ENCODE peak calls at places on chromosomes 1 and 21, in five cellular contexts. One of them, this sample, is unnamed.

GRCh38 chr21:33981341-33982101 is 65.9 kb upstream of the ATP5PO start:
- DNase-seq in DND-41: no peak
- DNase-seq in fibroblast of lung: no peak
- DNase-seq in HepG2: no peak
- DNase-seq in MM.1S: no peak
- DNase-seq in this sample: no peak

GRCh38 chr1:58895559-58896135 is 111.8 kb upstream of the JUN start:
- DNase-seq in HepG2: no peak
- DNase-seq in MM.1S: no peak
- DNase-seq in DND-41: no peak
- DNase-seq in fibroblast of lung: no peak
- DNase-seq in this sample: peak

GRCh38 chr21:29382029-29382654 is 83.4 kb downstream of the BACH1 start:
- DNase-seq in DND-41: no peak
- DNase-seq in HepG2: peak
- DNase-seq in fibroblast of lung: peak
- DNase-seq in MM.1S: no peak
- DNase-seq in this sample: no peak

GRCh38 chr1:206608108-206608698 is 4.1 kb downstream of the EIF2D start:
- DNase-seq in DND-41: peak
- DNase-seq in HepG2: peak
- DNase-seq in fibroblast of lung: peak
- DNase-seq in MM.1S: peak
- DNase-seq in this sample: peak

GRCh38 chr1:26582836-26583460 is 53.4 kb downstream of the RPS6KA1 start:
- DNase-seq in fibroblast of lung: peak
- DNase-seq in DND-41: no peak
- DNase-seq in HepG2: no peak
- DNase-seq in MM.1S: no peak
- DNase-seq in this sample: no peak

GRCh38 chr1:119987112-119987511 is 82.3 kb downstream of the NOTCH2 start:
- DNase-seq in DND-41: no peak
- DNase-seq in HepG2: no peak
- DNase-seq in MM.1S: no peak
- DNase-seq in fibroblast of lung: peak
- DNase-seq in this sample: no peak

GRCh38 chr1:37096523-37096922 is 62.2 kb upstream of the GRIK3 start:
- DNase-seq in HepG2: peak
- DNase-seq in MM.1S: no peak
- DNase-seq in fibroblast of lung: no peak
- DNase-seq in DND-41: peak
- DNase-seq in this sample: no peak

GRCh38 chr1:232038704-232039103 is 412.1 kb downstream of the DISC1 start:
- DNase-seq in fibroblast of lung: no peak
- DNase-seq in DND-41: no peak
- DNase-seq in MM.1S: no peak
- DNase-seq in HepG2: no peak
- DNase-seq in this sample: no peak

GRCh38 chr1:70093250-70093975 is 112.0 kb downstream of the LRRC40 start:
- DNase-seq in MM.1S: no peak
- DNase-seq in fibroblast of lung: no peak
- DNase-seq in HepG2: no peak
- DNase-seq in DND-41: no peak
- DNase-seq in this sample: no peak

GRCh38 chr1:179743679-179744400 is 749 bp downstream of the FAM163A start:
- DNase-seq in MM.1S: no peak
- DNase-seq in HepG2: no peak
- DNase-seq in DND-41: no peak
- DNase-seq in fibroblast of lung: no peak
- DNase-seq in this sample: no peak

GRCh38 chr1:243273945-243274344 is 18.1 kb downstream of the SDCCAG8 start:
- DNase-seq in HepG2: no peak
- DNase-seq in DND-41: no peak
- DNase-seq in MM.1S: no peak
- DNase-seq in fibroblast of lung: no peak
- DNase-seq in this sample: no peak

GRCh38 chr1:243268751-243269460 is 13.1 kb downstream of the SDCCAG8 start:
- DNase-seq in fibroblast of lung: no peak
- DNase-seq in DND-41: no peak
- DNase-seq in MM.1S: no peak
- DNase-seq in HepG2: no peak
- DNase-seq in this sample: no peak

GRCh38 chr1:243270097-243270864 is 14.4 kb downstream of the SDCCAG8 start:
- DNase-seq in HepG2: no peak
- DNase-seq in MM.1S: no peak
- DNase-seq in fibroblast of lung: no peak
- DNase-seq in DND-41: no peak
- DNase-seq in this sample: no peak

GRCh38 chr1:243269461-243269801 is 13.6 kb downstream of the SDCCAG8 start:
- DNase-seq in fibroblast of lung: no peak
- DNase-seq in HepG2: no peak
- DNase-seq in DND-41: no peak
- DNase-seq in MM.1S: no peak
- DNase-seq in this sample: no peak

DNA sequence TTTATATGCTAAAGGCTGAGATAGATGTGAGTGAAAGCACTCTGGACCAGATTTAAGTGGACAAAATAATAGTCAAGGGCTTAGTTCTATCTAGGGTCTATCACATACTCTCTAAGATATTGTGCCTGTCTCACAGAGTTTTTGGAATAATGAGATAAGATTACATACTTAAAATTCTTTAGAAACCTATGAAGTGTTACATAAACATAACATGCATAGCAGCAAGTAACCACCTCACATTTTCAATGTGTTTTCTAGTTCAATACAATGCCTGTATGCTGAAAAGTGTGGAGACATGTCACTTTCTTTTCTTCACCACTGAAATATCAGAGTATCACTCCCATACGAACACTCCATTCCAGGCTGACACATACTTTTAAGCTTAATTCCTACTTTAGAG is 16.1 kb downstream of the SDCCAG8 start:
- DNase-seq in MM.1S: no peak
- DNase-seq in HepG2: no peak
- DNase-seq in DND-41: no peak
- DNase-seq in fibroblast of lung: no peak
- DNase-seq in this sample: no peak
- H3K4me3 ChIP-seq in MM.1S: no peak
- H3K4me3 ChIP-seq in HepG2: no peak
- H3K4me3 ChIP-seq in DND-41: no peak
- H3K4me3 ChIP-seq in fibroblast of lung: no peak
- H3K4me3 ChIP-seq in this sample: no peak

GRCh38 chr1:145893306-145894055 is 7.8 kb upstream of the ANKRD35 start:
- DNase-seq in MM.1S: no peak
- DNase-seq in fibroblast of lung: no peak
- DNase-seq in HepG2: no peak
- DNase-seq in DND-41: no peak
- DNase-seq in this sample: no peak

GRCh38 chr1:145889722-145890121 is 4.1 kb upstream of the ANKRD35 start:
- DNase-seq in MM.1S: no peak
- DNase-seq in HepG2: peak
- DNase-seq in fibroblast of lung: peak
- DNase-seq in DND-41: no peak
- DNase-seq in this sample: no peak

GRCh38 chr1:145891587-145892485 is 6.2 kb upstream of the ANKRD35 start:
- DNase-seq in fibroblast of lung: peak
- DNase-seq in HepG2: peak
- DNase-seq in DND-41: peak
- DNase-seq in MM.1S: peak
- DNase-seq in this sample: peak

GRCh38 chr1:145891143-145891542 is 5.5 kb upstream of the ANKRD35 start:
- DNase-seq in HepG2: peak
- DNase-seq in fibroblast of lung: peak
- DNase-seq in DND-41: no peak
- DNase-seq in MM.1S: no peak
- DNase-seq in this sample: no peak

DNA sequence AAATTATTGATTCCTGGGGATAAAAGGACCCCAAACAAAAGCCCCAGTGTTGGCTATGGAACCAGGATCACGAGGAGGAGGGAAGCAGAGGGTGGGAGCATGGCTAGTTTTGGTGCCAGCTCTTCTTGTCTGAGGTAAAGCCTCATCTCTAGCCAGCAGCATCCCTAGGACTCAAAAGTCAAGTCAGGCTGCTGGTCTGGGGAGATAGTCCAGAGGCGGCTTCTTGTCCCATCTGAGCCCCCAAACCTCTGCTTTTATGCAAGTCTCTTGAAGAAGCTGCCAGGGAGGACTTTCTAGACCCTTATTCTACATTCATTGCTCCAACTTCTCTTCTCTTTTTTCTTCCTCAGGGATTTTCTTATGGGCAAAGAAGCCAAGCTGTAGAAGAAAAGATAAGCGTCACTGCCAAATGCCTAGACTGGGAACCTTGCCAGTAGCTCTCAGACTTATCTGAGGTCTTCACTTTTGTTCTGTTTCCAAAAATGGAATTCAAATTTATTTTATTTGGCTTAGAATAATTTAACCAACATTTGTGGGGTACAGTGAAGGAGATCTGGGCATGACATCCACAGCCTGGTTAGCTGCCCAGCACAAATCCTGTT is 6.9 kb upstream of the ANKRD35 start:
- DNase-seq in HepG2: no peak
- DNase-seq in fibroblast of lung: peak
- DNase-seq in MM.1S: no peak
- DNase-seq in DND-41: no peak
- DNase-seq in this sample: no peak
- H3K9ac ChIP-seq in HepG2: peak
- H3K9ac ChIP-seq in fibroblast of lung: peak
- H3K9ac ChIP-seq in MM.1S: no peak
- H3K9ac ChIP-seq in DND-41: no peak
- H3K9ac ChIP-seq in this sample: peak

GRCh38 chr1:46411601-46412341 is 17.7 kb downstream of the FAAH start:
- DNase-seq in HepG2: no peak
- DNase-seq in fibroblast of lung: no peak
- DNase-seq in MM.1S: no peak
- DNase-seq in DND-41: no peak
- DNase-seq in this sample: no peak
- TF ChIP-seq CTCF in HepG2: peak
- TF ChIP-seq CTCF in fibroblast of lung: no peak
- TF ChIP-seq CTCF in MM.1S: peak
- TF ChIP-seq CTCF in DND-41: peak
- TF ChIP-seq CTCF in this sample: no peak

GRCh38 chr1:41318135-41318534 is 43.1 kb upstream of the FOXO6 start:
- DNase-seq in DND-41: no peak
- DNase-seq in MM.1S: no peak
- DNase-seq in HepG2: no peak
- DNase-seq in fibroblast of lung: no peak
- DNase-seq in this sample: no peak

GRCh38 chr1:41321277-41321676 is 40.0 kb upstream of the FOXO6 start:
- DNase-seq in MM.1S: no peak
- DNase-seq in DND-41: no peak
- DNase-seq in fibroblast of lung: no peak
- DNase-seq in HepG2: no peak
- DNase-seq in this sample: no peak

GRCh38 chr1:41320860-41321259 is 40.4 kb upstream of the FOXO6 start:
- DNase-seq in HepG2: no peak
- DNase-seq in DND-41: no peak
- DNase-seq in fibroblast of lung: no peak
- DNase-seq in MM.1S: no peak
- DNase-seq in this sample: no peak

GRCh38 chr1:41319106-41319755 is 42.0 kb upstream of the FOXO6 start:
- DNase-seq in MM.1S: no peak
- DNase-seq in fibroblast of lung: no peak
- DNase-seq in HepG2: no peak
- DNase-seq in DND-41: no peak
- DNase-seq in this sample: no peak

GRCh38 chr1:41319803-41320711 is 41.2 kb upstream of the FOXO6 start:
- DNase-seq in HepG2: no peak
- DNase-seq in MM.1S: no peak
- DNase-seq in fibroblast of lung: no peak
- DNase-seq in DND-41: no peak
- DNase-seq in this sample: no peak
- H3K4me3 ChIP-seq in HepG2: no peak
- H3K4me3 ChIP-seq in MM.1S: no peak
- H3K4me3 ChIP-seq in fibroblast of lung: no peak
- H3K4me3 ChIP-seq in DND-41: no peak
- H3K4me3 ChIP-seq in this sample: no peak

DNA sequence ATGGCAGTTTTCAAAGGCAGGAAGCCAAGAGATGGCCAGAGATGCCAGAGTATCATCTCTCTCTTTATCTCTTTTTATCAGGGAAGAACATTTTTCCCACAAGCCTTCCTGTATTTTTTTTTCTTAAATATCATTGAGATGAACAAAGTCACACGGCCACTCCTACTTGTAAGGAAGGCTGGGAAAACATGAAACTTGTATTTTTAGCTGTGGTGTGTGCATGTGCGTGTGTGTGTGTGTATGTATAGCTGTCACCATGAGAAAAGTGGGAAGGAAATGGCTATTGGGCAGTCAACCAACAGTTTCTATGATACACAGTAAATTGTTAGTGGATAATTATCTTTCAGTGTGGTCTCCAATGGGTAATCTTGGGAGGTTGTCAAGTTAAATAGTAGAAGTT is 132.6 kb upstream of the USP24 start:
- DNase-seq in MM.1S: no peak
- DNase-seq in DND-41: no peak
- DNase-seq in fibroblast of lung: peak
- DNase-seq in HepG2: no peak
- DNase-seq in this sample: no peak
- H3K9ac ChIP-seq in MM.1S: no peak
- H3K9ac ChIP-seq in DND-41: no peak
- H3K9ac ChIP-seq in fibroblast of lung: no peak
- H3K9ac ChIP-seq in HepG2: no peak
- H3K9ac ChIP-seq in this sample: no peak

GRCh38 chr1:101148987-101149386 is 87.8 kb upstream of the S1PR1 start:
- DNase-seq in DND-41: no peak
- DNase-seq in MM.1S: no peak
- DNase-seq in HepG2: no peak
- DNase-seq in fibroblast of lung: peak
- DNase-seq in this sample: no peak
- TF ChIP-seq CTCF in DND-41: no peak
- TF ChIP-seq CTCF in MM.1S: no peak
- TF ChIP-seq CTCF in HepG2: no peak
- TF ChIP-seq CTCF in fibroblast of lung: no peak
- TF ChIP-seq CTCF in this sample: no peak

GRCh38 chr1:153944822-153945117 is 1.7 kb downstream of the DENND4B start:
- DNase-seq in MM.1S: no peak
- DNase-seq in HepG2: no peak
- DNase-seq in fibroblast of lung: no peak
- DNase-seq in DND-41: no peak
- DNase-seq in this sample: no peak
- H3K4me3 ChIP-seq in MM.1S: peak
- H3K4me3 ChIP-seq in HepG2: no peak
- H3K4me3 ChIP-seq in fibroblast of lung: peak
- H3K4me3 ChIP-seq in DND-41: peak
- H3K4me3 ChIP-seq in this sample: peak

GRCh38 chr1:19166066-19166465 is 44.0 kb downstream of the UBR4 start:
- DNase-seq in MM.1S: no peak
- DNase-seq in DND-41: no peak
- DNase-seq in fibroblast of lung: no peak
- DNase-seq in HepG2: no peak
- DNase-seq in this sample: no peak
- H3K9ac ChIP-seq in MM.1S: no peak
- H3K9ac ChIP-seq in DND-41: no peak
- H3K9ac ChIP-seq in fibroblast of lung: no peak
- H3K9ac ChIP-seq in HepG2: no peak
- H3K9ac ChIP-seq in this sample: no peak